ENCODE peak calls at places on chromosome 11, in four cellular contexts. B is left ventricle myocardium inferior, K is colonic mucosa, D is psoas muscle. H is an unnamed sample.

GRCh38 chr11:32643526-32643925 is 59.9 kb downstream of the EIF3M start:
- DNase-seq in B (no peak), K (no peak), D (no peak), H (no peak)

GRCh38 chr11:73760066-73760679 is 701 bp downstream of the RAB6A start:
- DNase-seq in B (peak), K (peak), D (peak), H (peak)

GRCh38 chr11:20013346-20014066 is 146.8 kb downstream of the DBX1 start:
- DNase-seq in B (peak), K (no peak), D (peak), H (no peak)

GRCh38 chr11:111603633-111604130 is 1.4 kb downstream of the SIK2 start:
- DNase-seq in B (no peak), K (no peak), D (no peak), H (no peak)

GRCh38 chr11:11786234-11786633 is 55.5 kb upstream of the USP47 start:
- DNase-seq in B (no peak), K (no peak), D (no peak), H (no peak)

GRCh38 chr11:69445131-69445470 is 36.4 kb upstream of the LINC01488 start:
- DNase-seq in B (no peak), K (no peak), D (no peak), H (no peak)

GRCh38 chr11:110337570-110338193 is 41.3 kb upstream of the RDX start:
- DNase-seq in B (no peak), K (no peak), D (no peak), H (no peak)

GRCh38 chr11:86174101-86175046 is 70.2 kb upstream of the EED start:
- DNase-seq in B (peak), K (no peak), D (peak), H (no peak)

GRCh38 chr11:111938687-111939160 is 1.6 kb downstream of the DIXDC1 start:
- DNase-seq in B (no peak), K (no peak), D (no peak), H (no peak)

GRCh38 chr11:64802370-64803162 is 448 bp downstream of the MAP4K2 start:
- DNase-seq in B (peak), K (peak), D (no peak), H (no peak)

GRCh38 chr11:112453601-112454577 is 193.2 kb upstream of the PLET1 start:
- DNase-seq in B (no peak), K (peak), D (peak), H (no peak)

GRCh38 chr11:77057938-77058474 is 8.8 kb upstream of the CAPN5 start:
- DNase-seq in B (no peak), K (no peak), D (no peak), H (no peak)

DNA sequence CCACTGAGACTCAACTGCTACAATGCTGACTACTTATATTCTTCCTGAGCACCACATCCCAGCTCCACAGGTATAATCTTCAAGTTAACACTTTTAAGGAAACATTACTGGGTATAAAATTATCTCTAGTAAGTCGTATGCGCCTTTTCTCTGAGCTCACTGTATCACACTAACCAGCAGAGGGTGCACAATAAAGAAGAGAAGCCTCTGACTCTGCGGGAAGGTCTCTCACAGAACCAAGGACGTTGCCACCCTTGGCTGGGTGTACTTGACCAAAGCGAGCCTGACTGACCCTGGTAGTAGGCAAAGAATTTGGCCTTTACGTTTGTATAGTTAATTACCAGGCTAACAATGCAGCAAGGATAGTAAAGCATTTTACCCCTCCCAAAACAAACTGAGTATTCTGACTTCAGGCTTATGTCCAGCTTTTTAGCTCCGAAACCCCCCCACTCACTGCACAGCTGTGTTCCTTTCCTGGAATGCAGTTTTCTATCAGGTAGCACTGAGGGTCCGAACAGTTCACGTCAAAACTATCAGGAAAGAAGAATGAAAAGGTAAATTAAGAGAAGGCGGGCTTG is at the start of gene BTBD18:
- DNase-seq in B (no peak), K (peak), D (no peak), H (no peak)
- H3K27ac ChIP-seq in B (peak), K (no peak), D (no peak), H (no peak)

DNA sequence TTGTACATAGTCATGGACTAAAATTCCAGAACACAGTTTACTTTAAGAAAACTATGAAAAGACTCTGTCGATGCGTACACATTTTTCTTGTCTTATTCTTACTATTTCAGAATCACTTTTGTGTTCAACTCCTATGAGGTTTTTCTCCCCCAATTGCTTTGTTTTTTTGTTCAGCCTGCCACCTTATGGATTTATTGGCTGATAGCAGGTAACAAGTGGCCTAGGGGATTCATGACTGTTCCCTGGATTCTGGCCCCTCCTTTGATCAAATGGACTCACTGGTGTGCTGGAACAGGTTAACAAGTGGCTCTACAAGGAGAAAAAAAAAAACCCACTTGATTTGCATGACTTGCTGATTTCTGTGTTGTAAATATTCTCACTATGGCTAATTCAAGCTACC is 10.6 kb downstream of the MMP20 start:
- DNase-seq in B (no peak), K (no peak), D (no peak), H (no peak)
- TF ChIP-seq CTCF in B (no peak), K (no peak), D (no peak), H (no peak)

DNA sequence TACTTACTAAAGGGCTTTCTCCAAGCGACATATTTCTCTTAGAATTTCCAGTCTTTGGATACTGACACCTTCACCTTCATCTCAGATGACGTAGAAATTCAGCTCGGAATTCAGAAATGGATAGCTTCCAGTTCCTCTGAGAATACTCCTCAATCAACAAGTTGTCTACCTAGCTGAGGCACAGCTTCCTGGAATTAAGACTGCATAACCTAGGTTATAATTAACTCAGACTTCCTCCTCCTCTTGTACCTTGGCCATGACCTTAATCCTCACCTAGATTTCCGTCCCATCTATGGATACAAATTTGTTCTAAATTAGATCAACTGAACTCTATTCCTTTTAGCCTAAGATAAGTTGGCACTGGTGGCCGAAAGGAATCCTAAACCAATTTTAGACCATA is 17.4 kb downstream of the ATP5MG start:
- DNase-seq in B (no peak), K (no peak), D (no peak), H (no peak)
- H3K27ac ChIP-seq in B (peak), K (no peak), D (no peak), H (no peak)

DNA sequence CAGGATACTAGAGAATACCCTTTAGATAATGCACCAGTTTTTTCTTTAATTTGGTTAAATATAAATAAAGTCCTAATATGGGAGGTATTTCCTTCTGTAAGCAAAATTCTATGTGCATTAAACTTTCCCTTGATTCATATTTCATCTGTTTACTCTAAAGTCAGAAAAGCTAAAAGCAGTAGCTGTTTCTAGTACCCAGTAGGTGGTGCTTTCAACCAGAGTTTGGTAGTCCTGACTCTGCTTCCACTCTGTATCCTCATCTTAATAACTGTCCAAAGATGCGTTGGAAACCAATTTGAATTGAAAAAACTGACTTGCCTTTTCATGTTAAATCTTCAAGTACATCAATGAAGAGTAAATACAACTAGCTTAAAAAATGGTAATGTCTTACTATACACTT is 1065.2 kb downstream of the JRKL start:
- DNase-seq in B (no peak), K (no peak), D (no peak), H (no peak)
- TF ChIP-seq CTCF in B (peak), K (no peak), D (no peak), H (no peak)

H was measured in vagina.